ENCODE peak calls at places on chromosomes 12 and 14, in nine cellular contexts. G is PC-3; F is GM23338; X is CD4-positive, CD25-positive, alpha-beta regulatory T cell; T is SK-N-SH; K is neural progenitor cell; R is right cardiac atrium; H is thoracic aorta; Z is lower lobe of right lung. O is an unnamed sample. For H3K4me1, the result is how much of the 10 kb centered on the place peaks cover.

GRCh38 chr12:83818888-83819287 is 1093.7 kb downstream of the SLC6A15 start:
- DNase-seq in G (peak), F (no peak), X (no peak), T (no peak), K (no peak), R (peak), H (no peak), Z (no peak), O (no peak)

GRCh38 chr14:51160871-51161270 is 66.0 kb upstream of the TRIM9 start:
- DNase-seq in G (no peak), F (no peak), X (no peak), T (no peak), K (no peak), R (no peak), H (no peak), Z (no peak), O (no peak)

GRCh38 chr12:106141003-106141402 is 2.2 kb upstream of the NUAK1 start:
- DNase-seq in G (no peak), F (no peak), X (no peak), T (no peak), K (no peak), R (no peak), H (no peak), Z (no peak), O (no peak)

GRCh38 chr14:28821993-28822392 is 55.4 kb downstream of the FOXG1 start:
- DNase-seq in G (no peak), F (no peak), X (no peak), T (no peak), K (no peak), R (no peak), H (no peak), Z (no peak), O (no peak)

GRCh38 chr12:94873368-94874085 is 130.0 kb downstream of the NDUFA12 start:
- DNase-seq in G (no peak), F (peak), X (no peak), T (peak), K (peak), R (peak), H (no peak), Z (no peak), O (no peak)

GRCh38 chr14:62957562-62957961 is 87.7 kb downstream of the KCNH5 start:
- DNase-seq in G (peak), F (no peak), X (no peak), T (no peak), K (no peak), R (no peak), H (no peak), Z (no peak), O (no peak)

GRCh38 chr14:22388669-22389625 is 200.1 kb downstream of the DAD1 start:
- DNase-seq in G (peak), F (no peak), X (no peak), T (no peak), K (no peak), R (no peak), H (no peak), Z (no peak), O (no peak)

GRCh38 chr14:27528328-27528727 is 930.5 kb upstream of the NOVA1 start:
- DNase-seq in G (peak), F (peak), X (no peak), T (peak), K (peak), R (no peak), H (no peak), Z (no peak), O (no peak)

GRCh38 chr14:96091941-96092411 is 52.8 kb downstream of the C14orf132 start:
- DNase-seq in G (no peak), F (no peak), X (no peak), T (no peak), K (no peak), R (peak), H (no peak), Z (no peak), O (no peak)

GRCh38 chr12:113142173-113142885 is 6.8 kb upstream of the RASAL1 start:
- DNase-seq in G (no peak), F (no peak), X (no peak), T (peak), K (no peak), R (peak), H (no peak), Z (peak), O (no peak)

GRCh38 chr12:93378373-93379310 is 917 bp downstream of the NUDT4 start:
- DNase-seq in G (peak), F (peak), X (peak), T (peak), K (peak), R (peak), H (no peak), Z (peak), O (peak)

GRCh38 chr14:94601961-94602391 is 10.2 kb upstream of the SERPINA3 start:
- DNase-seq in G (peak), F (no peak), X (no peak), T (no peak), K (no peak), R (peak), H (peak), Z (no peak), O (no peak)

GRCh38 chr14:81137316-81137715 is 83.4 kb downstream of the GTF2A1 start:
- DNase-seq in G (peak), F (no peak), X (no peak), T (peak), K (no peak), R (no peak), H (no peak), Z (no peak), O (no peak)

GRCh38 chr14:31336646-31337045 is 83.7 kb downstream of the HEATR5A start:
- DNase-seq in G (peak), F (no peak), X (no peak), T (no peak), K (peak), R (no peak), H (no peak), Z (no peak), O (no peak)

GRCh38 chr12:131351319-131352028 is 359.4 kb upstream of the SFSWAP start:
- DNase-seq in G (no peak), F (no peak), X (no peak), T (peak), K (no peak), R (no peak), H (no peak), Z (no peak), O (no peak)

GRCh38 chr12:53208877-53209463 is 1.9 kb upstream of the ITGB7 start:
- DNase-seq in G (no peak), F (peak), X (no peak), T (no peak), K (no peak), R (no peak), H (no peak), Z (no peak), O (no peak)

GRCh38 chr12:89212339-89212771 is 139.9 kb downstream of the DUSP6 start:
- DNase-seq in G (peak), F (no peak), X (no peak), T (no peak), K (no peak), R (peak), H (no peak), Z (peak), O (no peak)

GRCh38 chr14:56172571-56172971 is 54.4 kb downstream of the PELI2 start:
- DNase-seq in G (peak), F (no peak), X (no peak), T (no peak), K (no peak), R (no peak), H (no peak), Z (no peak), O (no peak)

GRCh38 chr14:103517626-103518415 is 4.8 kb downstream of the CKB start:
- DNase-seq in G (no peak), F (peak), X (no peak), T (peak), K (no peak), R (peak), H (no peak), Z (peak), O (no peak)

GRCh38 chr14:38357557-38357956 is 101.7 kb upstream of the CLEC14A start:
- DNase-seq in G (peak), F (no peak), X (no peak), T (no peak), K (no peak), R (no peak), H (no peak), Z (no peak), O (no peak)

GRCh38 chr12:82413994-82414393 is 55.7 kb downstream of the METTL25 start:
- DNase-seq in G (peak), F (no peak), X (no peak), T (no peak), K (no peak), R (no peak), H (no peak), Z (no peak), O (no peak)

GRCh38 chr12:89862511-89863331 is 154.1 kb upstream of the ATP2B1 start:
- DNase-seq in G (no peak), F (no peak), X (peak), T (no peak), K (no peak), R (no peak), H (no peak), Z (no peak), O (peak)

GRCh38 chr14:22886500-22887259 is 3.7 kb downstream of the REM2 start:
- DNase-seq in G (peak), F (peak), X (peak), T (peak), K (peak), R (peak), H (peak), Z (peak), O (peak)

GRCh38 chr12:120870415-120870814 is 33.7 kb downstream of the SPPL3 start:
- DNase-seq in G (no peak), F (no peak), X (no peak), T (no peak), K (no peak), R (no peak), H (no peak), Z (no peak), O (no peak)

GRCh38 chr14:89458713-89459112 is 41.7 kb upstream of the FOXN3 start:
- DNase-seq in G (no peak), F (no peak), X (no peak), T (no peak), K (no peak), R (no peak), H (no peak), Z (no peak), O (no peak)

GRCh38 chr12:120652671-120653435 is 12.4 kb downstream of the CABP1 start:
- DNase-seq in G (no peak), F (no peak), X (no peak), T (no peak), K (no peak), R (no peak), H (no peak), Z (peak), O (no peak)

GRCh38 chr14:90678846-90679362 is 137.3 kb downstream of the TTC7B start:
- DNase-seq in G (no peak), F (no peak), X (no peak), T (no peak), K (no peak), R (no peak), H (no peak), Z (no peak), O (no peak)

GRCh38 chr14:24249230-24250021 is 7.0 kb upstream of the TINF2 start:
- DNase-seq in G (no peak), F (no peak), X (no peak), T (no peak), K (no peak), R (no peak), H (no peak), Z (no peak), O (no peak)

GRCh38 chr14:72023128-72024042 is 91.2 kb downstream of the RGS6 start:
- DNase-seq in G (peak), F (peak), X (no peak), T (no peak), K (no peak), R (no peak), H (no peak), Z (no peak), O (no peak)

DNA sequence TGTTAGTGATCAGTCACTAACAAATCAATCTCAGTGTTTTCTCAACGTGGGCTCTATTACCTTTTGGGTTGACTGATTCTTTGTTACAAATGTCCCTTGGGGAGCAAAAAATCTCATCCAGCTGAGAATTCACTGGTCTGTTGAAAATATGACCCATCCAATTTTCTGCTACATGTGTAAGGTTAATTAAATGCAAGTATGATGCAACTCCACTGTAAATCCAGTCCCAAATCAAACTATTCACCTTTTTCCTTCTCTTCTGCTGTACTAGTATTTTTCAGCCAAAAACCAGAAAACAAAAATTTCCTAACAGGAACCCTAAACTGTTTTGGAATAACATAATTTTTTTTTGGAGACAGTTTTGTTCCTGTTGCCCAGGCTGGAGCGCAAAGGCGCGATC is 2.2 kb downstream of the ERH start:
- DNase-seq in G (no peak), F (no peak), X (no peak), T (no peak), K (no peak), R (no peak), H (no peak), Z (no peak), O (no peak)
- H3K4me1 ChIP-seq in G (under half), F (under half), X (half or more), T (under half), K (under half), R (under half), H (under half), Z (under half), O (under half)

GRCh38 chr12:66189476-66189823 is 436 bp downstream of the IRAK3 start:
- DNase-seq in G (no peak), F (no peak), X (no peak), T (no peak), K (no peak), R (no peak), H (no peak), Z (no peak), O (no peak)
- H3K4me3 ChIP-seq in G (no peak), F (peak), X (peak), T (peak), K (peak), R (peak), H (peak), Z (peak), O (no peak)

GRCh38 chr14:106605548-106606448 is 1079.4 kb downstream of the TMEM121 start:
- DNase-seq in G (no peak), F (no peak), X (peak), T (peak), K (no peak), R (peak), H (no peak), Z (peak), O (peak)

GRCh38 chr14:106613256-106613655 is 1086.9 kb downstream of the TMEM121 start:
- DNase-seq in G (no peak), F (no peak), X (no peak), T (no peak), K (no peak), R (no peak), H (no peak), Z (no peak), O (no peak)

GRCh38 chr14:106606936-106607335 is 1080.6 kb downstream of the TMEM121 start:
- DNase-seq in G (no peak), F (no peak), X (no peak), T (no peak), K (no peak), R (no peak), H (no peak), Z (no peak), O (no peak)

DNA sequence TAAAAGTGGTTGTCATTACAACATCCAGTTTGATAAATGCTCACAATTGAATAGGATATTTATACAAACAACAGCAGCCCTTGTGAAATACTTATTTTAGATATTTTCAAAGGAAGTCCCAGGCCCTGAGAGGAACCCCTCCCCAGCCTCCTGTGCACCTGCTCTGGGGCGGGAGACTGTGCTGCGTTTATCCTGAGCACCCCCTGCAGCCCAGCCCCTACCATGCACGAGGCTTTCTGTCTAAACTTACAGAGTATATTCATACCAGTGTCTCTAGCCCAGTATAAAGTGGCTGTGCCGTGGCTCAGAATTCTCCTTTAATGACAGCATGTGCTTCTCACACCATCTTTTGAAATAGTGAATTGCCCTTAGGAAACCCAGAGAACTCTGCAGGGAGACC is 1084.3 kb downstream of the TMEM121 start:
- DNase-seq in G (no peak), F (no peak), X (no peak), T (no peak), K (no peak), R (no peak), H (no peak), Z (no peak), O (no peak)
- H3K4me1 ChIP-seq in G (under half), F (under half), X (under half), T (under half), K (under half), R (under half), H (under half), Z (under half), O (under half)

GRCh38 chr14:100074431-100075100 is 9.3 kb downstream of the EVL start:
- DNase-seq in G (no peak), F (no peak), X (no peak), T (no peak), K (no peak), R (no peak), H (no peak), Z (no peak), O (no peak)

GRCh38 chr14:100070310-100070709 is 5.1 kb downstream of the EVL start:
- DNase-seq in G (no peak), F (no peak), X (peak), T (no peak), K (no peak), R (no peak), H (no peak), Z (no peak), O (no peak)

GRCh38 chr14:100071545-100071944 is 6.3 kb downstream of the EVL start:
- DNase-seq in G (no peak), F (no peak), X (no peak), T (no peak), K (no peak), R (no peak), H (no peak), Z (no peak), O (no peak)

GRCh38 chr14:100076133-100076532 is 10.9 kb downstream of the EVL start:
- DNase-seq in G (peak), F (peak), X (no peak), T (no peak), K (peak), R (peak), H (no peak), Z (peak), O (no peak)

DNA sequence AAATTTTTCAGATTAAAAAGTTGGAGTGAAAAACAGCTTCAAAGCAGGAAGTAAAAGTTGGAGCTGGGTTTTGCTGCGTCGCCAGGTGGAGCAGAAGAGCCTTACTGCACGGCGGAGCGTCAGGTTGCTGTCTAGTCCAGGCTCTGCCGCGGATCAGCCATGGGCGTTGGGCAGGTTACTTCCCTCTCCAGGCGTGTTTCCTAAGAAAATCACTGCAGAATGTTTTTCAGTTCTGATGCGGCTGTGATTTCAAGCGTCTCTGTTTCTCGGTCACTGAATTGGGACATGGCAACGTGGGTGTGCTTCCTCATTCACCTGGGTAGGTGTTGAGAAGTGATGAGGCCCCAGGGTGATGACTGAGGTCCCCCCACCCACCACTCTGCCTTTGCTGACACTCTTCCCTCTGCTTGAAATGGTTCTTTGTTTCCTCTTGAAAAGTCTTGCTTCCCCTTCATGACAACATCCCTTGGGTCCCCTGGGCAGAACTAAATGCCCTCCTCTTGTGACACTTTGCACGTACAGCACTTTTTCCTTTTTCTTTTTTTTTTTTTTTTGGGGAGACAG is 7.6 kb downstream of the EVL start:
- DNase-seq in G (peak), F (peak), X (peak), T (no peak), K (no peak), R (peak), H (no peak), Z (peak), O (peak)
- H3K4me3 ChIP-seq in G (no peak), F (no peak), X (peak), T (no peak), K (no peak), R (no peak), H (peak), Z (peak), O (peak)

GRCh38 chr12:49954863-49955830 is 4.6 kb downstream of the AQP2 start:
- DNase-seq in G (no peak), F (peak), X (no peak), T (peak), K (no peak), R (no peak), H (no peak), Z (no peak), O (no peak)

GRCh38 chr12:49953961-49954835 is 3.7 kb downstream of the AQP2 start:
- DNase-seq in G (no peak), F (no peak), X (no peak), T (peak), K (no peak), R (no peak), H (no peak), Z (peak), O (no peak)

GRCh38 chr12:49952396-49953055 is 2.0 kb downstream of the AQP2 start:
- DNase-seq in G (no peak), F (no peak), X (no peak), T (no peak), K (no peak), R (no peak), H (no peak), Z (no peak), O (no peak)

GRCh38 chr12:49951411-49952105 is 1.0 kb downstream of the AQP2 start:
- DNase-seq in G (no peak), F (no peak), X (no peak), T (no peak), K (no peak), R (no peak), H (no peak), Z (no peak), O (no peak)

GRCh38 chr12:49953146-49953545 is 2.6 kb downstream of the AQP2 start:
- DNase-seq in G (no peak), F (no peak), X (no peak), T (no peak), K (no peak), R (no peak), H (no peak), Z (peak), O (no peak)
- H3K4me1 ChIP-seq in G (under half), F (under half), X (under half), T (under half), K (under half), R (under half), H (under half), Z (under half), O (under half)

DNA sequence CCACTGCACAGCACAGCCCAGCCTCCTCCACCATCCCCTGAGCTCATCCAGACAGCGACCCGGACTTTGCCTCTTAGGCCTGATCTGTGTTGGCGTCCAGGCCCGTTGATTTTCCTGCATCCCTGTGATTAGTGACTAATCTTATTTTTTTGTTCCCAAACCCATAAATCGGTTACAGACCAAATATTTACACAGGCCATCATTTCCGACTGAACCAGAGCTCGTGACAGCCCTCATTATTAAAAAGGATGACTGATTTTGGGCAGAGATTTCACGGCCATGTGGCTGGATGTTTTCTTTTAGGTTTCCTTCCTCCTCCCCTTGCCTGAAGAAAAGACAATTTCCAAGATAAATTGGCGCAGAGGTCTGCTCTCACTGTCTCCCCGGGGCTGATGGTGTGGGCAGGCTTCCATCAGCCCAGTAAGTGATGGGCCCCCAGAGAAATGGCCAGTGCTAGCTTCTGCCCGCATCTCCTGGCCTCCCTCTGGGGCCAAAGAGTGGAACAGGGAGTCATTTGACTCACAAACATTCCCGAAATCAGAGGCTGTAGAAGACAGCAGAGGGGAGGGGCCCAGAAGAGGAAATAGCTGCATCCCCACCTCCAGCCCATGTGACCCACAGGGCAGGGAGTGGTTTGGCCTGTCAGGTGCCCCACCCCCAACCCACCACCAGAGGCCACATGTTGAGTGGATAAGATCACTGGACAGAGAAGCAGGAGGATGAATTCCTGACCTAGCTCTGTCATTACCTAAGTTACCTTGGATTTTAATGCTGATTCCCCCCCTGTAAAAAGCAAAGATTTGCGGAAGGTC is 283.5 kb downstream of the KSR2 start:
- DNase-seq in G (peak), F (peak), X (no peak), T (peak), K (peak), R (peak), H (no peak), Z (no peak), O (no peak)
- H3K4me3 ChIP-seq in G (peak), F (no peak), X (no peak), T (peak), K (no peak), R (no peak), H (no peak), Z (no peak), O (no peak)

O was measured in effector memory CD4-positive, alpha-beta T cell.